ENCODE peak calls at places on chromosomes 12 and 14, in ten cellular contexts. K is NCI-H2081 treated with DMSO at 0.1 percent for 48 hours; U is aorta; R is HS-27A; Q is head of caudate nucleus; W is germinal center; O is iris pigment epithelial cell; C is effector CD4-positive, alpha-beta T cell; M is naive thymus-derived CD8-positive, alpha-beta T cell; Y is non-pigmented ciliary epithelial cell. L is an unnamed sample.

GRCh38 chr12:118391836-118392235 is 15.5 kb downstream of the SUDS3 start:
- DNase-seq in K (no peak), U (no peak), R (no peak), Q (no peak), W (no peak), O (no peak), C (no peak), M (no peak), Y (no peak), L (no peak)

GRCh38 chr14:65214741-65215140 is 112.4 kb upstream of the MAX start:
- DNase-seq in K (no peak), U (no peak), R (no peak), Q (no peak), W (no peak), O (no peak), C (no peak), M (no peak), Y (no peak), L (no peak)

GRCh38 chr14:38255673-38256357 is at the start of gene CLEC14A:
- DNase-seq in K (no peak), U (peak), R (no peak), Q (no peak), W (peak), O (peak), C (no peak), M (no peak), Y (no peak), L (no peak)

GRCh38 chr12:91931110-91931509 is 214.5 kb downstream of the BTG1 start:
- DNase-seq in K (no peak), U (no peak), R (no peak), Q (no peak), W (no peak), O (no peak), C (no peak), M (no peak), Y (no peak), L (no peak)

GRCh38 chr14:63893701-63894458 is 41.1 kb downstream of the SYNE2 start:
- DNase-seq in K (no peak), U (peak), R (peak), Q (no peak), W (no peak), O (peak), C (no peak), M (no peak), Y (peak), L (peak)

GRCh38 chr14:21039585-21040369 is 2.4 kb upstream of the RNASE7 start:
- DNase-seq in K (no peak), U (peak), R (no peak), Q (peak), W (no peak), O (peak), C (no peak), M (peak), Y (no peak), L (peak)

GRCh38 chr12:127489055-127489454 is 777.9 kb upstream of the TMEM132C start:
- DNase-seq in K (no peak), U (no peak), R (no peak), Q (no peak), W (no peak), O (no peak), C (no peak), M (no peak), Y (no peak), L (no peak)

GRCh38 chr12:21323736-21324135 is 11.0 kb downstream of the SLCO1A2 start:
- DNase-seq in K (no peak), U (no peak), R (no peak), Q (no peak), W (no peak), O (no peak), C (no peak), M (no peak), Y (no peak), L (no peak)

GRCh38 chr12:69879007-69879960 is 54.3 kb downstream of the MYRFL start:
- DNase-seq in K (peak), U (peak), R (peak), Q (peak), W (peak), O (peak), C (peak), M (peak), Y (peak), L (peak)

GRCh38 chr14:67644428-67644827 is 24.7 kb downstream of the ARG2 start:
- DNase-seq in K (no peak), U (no peak), R (no peak), Q (no peak), W (no peak), O (peak), C (no peak), M (no peak), Y (no peak), L (no peak)

GRCh38 chr14:106605548-106606448 is 1079.4 kb downstream of the TMEM121 start:
- DNase-seq in K (no peak), U (no peak), R (no peak), Q (no peak), W (peak), O (no peak), C (peak), M (peak), Y (no peak), L (no peak)

L was measured in ELR.